ENCODE peak calls at places on chromosomes 1 and 21, in five cellular contexts. R, Q, U, O and W are unnamed samples.
A peak's percentile ranks its signal among the peaks of the same experiment; 100 is the strongest.

GRCh38 chr1:102191723-102192122 is 195.0 kb upstream of the OLFM3 start:
- DNase-seq in R (peak; percentile 71), Q (no peak), U (no peak), O (no peak), W (peak; percentile 0)

GRCh38 chr1:114554577-114554976 is 26.8 kb downstream of the BCAS2 start:
- DNase-seq in R (no peak), Q (no peak), U (no peak), O (no peak), W (no peak)

GRCh38 chr1:111463029-111463683 is 10.6 kb upstream of the C1orf162 start:
- DNase-seq in R (no peak), Q (no peak), U (no peak), O (peak; percentile 14), W (no peak)

GRCh38 chr1:190353538-190354101 is 124.0 kb downstream of the BRINP3 start:
- DNase-seq in R (no peak), Q (no peak), U (no peak), O (peak; percentile 3), W (no peak)

GRCh38 chr21:45401916-45402900 is 2.8 kb upstream of the COL18A1 start:
- DNase-seq in R (no peak), Q (peak; percentile 64), U (no peak), O (no peak), W (no peak)

GRCh38 chr1:13869172-13869797 is 169.3 kb downstream of the PRDM2 start:
- DNase-seq in R (no peak), Q (no peak), U (no peak), O (no peak), W (no peak)

GRCh38 chr1:181080543-181080942 is 8.0 kb upstream of the IER5 start:
- DNase-seq in R (peak; percentile 10), Q (no peak), U (no peak), O (no peak), W (no peak)

GRCh38 chr21:16159971-16160350 is 430.2 kb downstream of the USP25 start:
- DNase-seq in R (no peak), Q (no peak), U (no peak), O (no peak), W (no peak)

GRCh38 chr1:31790641-31791091 is 25.2 kb downstream of the SPOCD1 start:
- DNase-seq in R (no peak), Q (peak; percentile 46), U (no peak), O (no peak), W (no peak)

GRCh38 chr1:226438007-226438406 is 30.1 kb upstream of the PARP1 start:
- DNase-seq in R (peak; percentile 66), Q (no peak), U (no peak), O (no peak), W (no peak)

GRCh38 chr1:59730302-59730701 is 84.4 kb upstream of the HOOK1 start:
- DNase-seq in R (no peak), Q (no peak), U (no peak), O (peak; percentile 79), W (no peak)

GRCh38 chr21:42461881-42462877 is 33.8 kb downstream of the RSPH1 start:
- DNase-seq in R (peak; percentile 73), Q (no peak), U (no peak), O (no peak), W (peak; percentile 87)